ENCODE peak calls at places on chromosomes 16 and 17, in four cellular contexts. U is SJSA1, P is fibroblast of villous mesenchyme, C is A549. X is an unnamed sample.

GRCh38 chr16:65667013-65667578 is 545.2 kb upstream of the CDH11 start:
- DNase-seq in C (no peak), P (peak), U (no peak), X (peak)

GRCh38 chr16:87076950-87077749 is 240.0 kb downstream of the C16orf95 start:
- DNase-seq in C (peak), U (peak), P (peak), X (peak)

GRCh38 chr17:10144456-10144855 is 54.0 kb downstream of the GAS7 start:
- DNase-seq in P (peak), U (no peak), C (no peak), X (no peak)

GRCh38 chr16:2428051-2428786 is 1.0 kb upstream of the CCNF start:
- DNase-seq in P (peak), C (no peak), U (peak), X (no peak)

GRCh38 chr17:40727447-40728231 is 24.1 kb upstream of the KRT24 start:
- DNase-seq in P (peak), U (no peak), C (no peak), X (no peak)

GRCh38 chr17:61395983-61396585 is 3.6 kb upstream of the TBX2 start:
- DNase-seq in P (no peak), C (no peak), U (no peak), X (no peak)

GRCh38 chr17:50048146-50048720 is 7.7 kb upstream of the ITGA3 start:
- DNase-seq in P (no peak), C (no peak), U (no peak), X (no peak)

GRCh38 chr16:28910046-28911031 is 14.7 kb downstream of the RABEP2 start:
- DNase-seq in P (no peak), U (no peak), C (no peak), X (no peak)

GRCh38 chr17:4594406-4595349 is 10.3 kb downstream of the SMTNL2 start:
- DNase-seq in P (no peak), C (no peak), U (no peak), X (peak)

GRCh38 chr16:23497543-23497868 is 12.8 kb downstream of the GGA2 start:
- DNase-seq in C (no peak), P (no peak), U (no peak), X (no peak)
- H3K4me3 ChIP-seq in C (no peak), P (peak), U (no peak), X (no peak)

DNA sequence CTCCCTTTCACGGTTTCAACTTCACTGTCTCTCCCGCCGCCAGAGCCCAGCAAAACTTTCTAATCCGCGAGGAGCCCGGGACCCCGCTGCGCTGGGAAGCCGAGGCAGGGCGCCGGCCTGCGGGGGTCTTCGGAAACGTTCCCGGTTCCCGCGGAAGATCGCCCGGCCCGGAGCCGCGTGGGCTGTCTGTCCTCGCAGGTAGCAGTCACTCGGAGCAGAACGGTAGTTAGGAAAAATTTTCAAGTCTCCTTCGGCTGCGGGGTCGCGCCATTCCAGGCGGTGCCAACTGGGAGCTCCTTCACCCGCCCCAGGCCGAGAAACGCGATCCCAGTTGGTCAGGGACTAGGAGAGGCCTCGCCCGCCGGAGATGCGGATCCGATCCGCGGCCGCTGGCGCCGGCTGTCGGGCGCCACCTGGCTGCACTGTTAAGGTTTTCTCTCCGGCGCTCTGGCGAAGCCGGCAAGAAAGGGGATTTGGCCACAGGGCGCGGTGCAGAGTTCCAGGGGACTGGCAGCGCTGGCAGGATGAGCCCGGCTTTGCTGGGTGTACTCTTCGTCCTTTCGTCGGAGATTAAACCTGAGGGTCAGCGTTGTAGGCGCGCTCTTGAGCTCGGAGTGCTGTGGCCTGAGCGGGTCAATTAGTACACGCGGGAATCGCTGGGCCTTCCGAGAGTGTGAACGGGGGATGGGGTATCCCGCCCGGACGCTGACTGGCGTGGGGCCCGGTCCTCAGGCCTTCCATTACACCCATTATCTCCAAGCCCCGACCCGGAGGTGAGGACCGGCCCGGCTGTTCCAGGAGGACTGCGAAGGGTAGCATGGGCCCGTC is 135.4 kb downstream of the KCNJ12 start:
- DNase-seq in U (peak), C (peak), P (peak), X (no peak)
- H3K4me3 ChIP-seq in U (peak), C (peak), P (peak), X (no peak)

GRCh38 chr17:45131294-45131615 is 1.1 kb downstream of the PLCD3 start:
- DNase-seq in C (no peak), U (no peak), P (no peak), X (no peak)

GRCh38 chr17:45128989-45129388 is 3.3 kb downstream of the PLCD3 start:
- DNase-seq in U (no peak), P (no peak), C (no peak), X (no peak)

GRCh38 chr17:45130640-45131293 is 1.5 kb downstream of the PLCD3 start:
- DNase-seq in C (no peak), U (no peak), P (no peak), X (no peak)

GRCh38 chr17:45129426-45129939 is 2.8 kb downstream of the PLCD3 start:
- DNase-seq in C (no peak), P (peak), U (no peak), X (no peak)

GRCh38 chr17:45129940-45130639 is 2.2 kb downstream of the PLCD3 start:
- DNase-seq in U (no peak), C (no peak), P (no peak), X (no peak)
- H3K4me3 ChIP-seq in U (no peak), C (peak), P (peak), X (no peak)

GRCh38 chr16:75345711-75346110 is 87.6 kb downstream of the CFDP1 start:
- DNase-seq in U (no peak), P (no peak), C (no peak), X (no peak)

GRCh38 chr16:75354170-75354569 is 79.1 kb downstream of the CFDP1 start:
- DNase-seq in C (no peak), P (no peak), U (no peak), X (no peak)

GRCh38 chr16:75351183-75351582 is 82.1 kb downstream of the CFDP1 start:
- DNase-seq in C (peak), U (no peak), P (peak), X (no peak)
- H3K4me3 ChIP-seq in C (no peak), U (no peak), P (no peak), X (no peak)

GRCh38 chr17:66466933-66467367 is 164.5 kb downstream of the PRKCA start:
- DNase-seq in U (peak), P (peak), C (peak), X (no peak)
- H3K4me3 ChIP-seq in U (no peak), P (no peak), C (peak), X (no peak)

GRCh38 chr16:50172195-50172922 is 19.3 kb downstream of the TENT4B start:
- DNase-seq in U (no peak), C (no peak), P (no peak), X (no peak)

GRCh38 chr16:50165473-50165872 is 12.4 kb downstream of the TENT4B start:
- DNase-seq in C (no peak), P (no peak), U (no peak), X (no peak)

GRCh38 chr16:50166511-50167500 is 13.7 kb downstream of the TENT4B start:
- DNase-seq in U (no peak), P (peak), C (no peak), X (no peak)

GRCh38 chr16:50169555-50170096 is 16.5 kb downstream of the TENT4B start:
- DNase-seq in P (no peak), U (no peak), C (no peak), X (no peak)

GRCh38 chr16:50167603-50168002 is 14.5 kb downstream of the TENT4B start:
- DNase-seq in C (no peak), P (peak), U (no peak), X (no peak)
- H3K4me3 ChIP-seq in C (no peak), P (no peak), U (no peak), X (no peak)

GRCh38 chr17:68357886-68358285 is 66.6 kb downstream of the ARSG start:
- DNase-seq in C (no peak), U (no peak), P (no peak), X (no peak)

GRCh38 chr17:68360198-68360597 is 68.9 kb downstream of the ARSG start:
- DNase-seq in U (no peak), P (no peak), C (no peak), X (no peak)

GRCh38 chr17:68356520-68356919 is 65.2 kb downstream of the ARSG start:
- DNase-seq in P (no peak), C (no peak), U (no peak), X (peak)

GRCh38 chr17:68355093-68355492 is 63.8 kb downstream of the ARSG start:
- DNase-seq in C (no peak), P (peak), U (no peak), X (no peak)

GRCh38 chr17:68356949-68357455 is 65.7 kb downstream of the ARSG start:
- DNase-seq in P (no peak), U (no peak), C (no peak), X (no peak)
- H3K4me3 ChIP-seq in P (no peak), U (no peak), C (no peak), X (no peak)

DNA sequence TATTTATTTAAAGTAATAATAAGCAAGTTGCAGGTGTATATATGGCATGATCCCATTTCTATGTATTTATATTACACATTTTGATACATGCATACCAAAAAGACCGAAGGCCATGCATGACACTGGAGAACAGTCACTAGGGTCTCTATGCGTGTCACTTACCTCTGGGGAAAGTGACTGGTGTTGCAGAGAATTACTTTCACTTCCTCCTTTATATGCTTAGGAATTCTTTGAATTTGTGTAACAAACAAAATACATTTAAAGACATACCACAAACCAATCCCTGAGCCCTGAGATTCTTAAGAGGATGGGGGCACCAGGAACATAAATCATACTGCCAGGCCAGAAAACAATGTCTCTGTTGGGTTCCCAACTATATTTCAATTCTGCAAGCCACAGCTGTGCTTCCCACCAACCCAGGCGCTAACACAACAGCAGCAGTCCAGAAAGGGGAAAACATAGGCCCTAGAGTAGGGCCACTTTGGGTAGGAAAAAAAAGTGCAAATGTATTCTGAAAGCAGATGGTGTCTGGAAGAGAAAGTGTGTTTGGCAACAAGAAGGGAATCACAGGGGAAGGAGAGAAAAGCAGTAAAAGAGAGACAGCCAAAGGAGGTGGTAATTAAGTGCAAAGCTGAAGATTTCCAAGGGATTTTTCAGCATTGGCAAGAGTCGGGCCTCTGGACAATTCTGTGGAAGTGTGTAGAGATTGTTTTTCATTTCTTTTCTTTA is 24.5 kb upstream of the HYDIN start:
- DNase-seq in P (no peak), U (no peak), C (no peak), X (no peak)
- H3K4me3 ChIP-seq in P (no peak), U (no peak), C (no peak), X (no peak)

DNA sequence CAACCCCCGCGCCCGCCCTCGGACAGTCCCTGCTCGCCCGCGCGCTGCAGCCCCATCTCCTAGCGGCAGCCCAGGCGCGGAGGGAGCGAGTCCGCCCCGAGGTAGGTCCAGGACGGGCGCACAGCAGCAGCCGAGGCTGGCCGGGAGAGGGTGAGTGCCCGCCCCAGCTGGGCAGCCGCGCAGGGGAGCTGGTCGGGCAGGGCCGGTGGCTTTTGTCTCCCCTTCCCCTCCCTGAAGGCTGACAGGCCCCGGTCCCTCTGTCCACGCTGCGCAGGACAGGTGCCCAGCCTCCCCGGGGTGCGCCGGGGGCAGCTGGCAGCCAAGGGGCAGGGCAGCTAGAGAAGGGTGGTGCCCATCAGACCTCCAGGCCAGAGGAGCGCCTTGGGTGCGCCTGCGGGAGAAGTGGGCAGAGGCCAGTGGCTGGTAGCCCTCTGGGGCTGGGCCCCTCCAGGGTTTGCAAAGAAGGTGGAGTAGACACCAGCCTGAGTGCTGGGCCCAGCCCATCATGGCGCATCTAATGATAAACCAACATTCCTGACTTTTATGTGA is 278 bp downstream of the ITGB4 start:
- DNase-seq in P (no peak), C (peak), U (peak), X (no peak)
- H3K4me3 ChIP-seq in P (peak), C (peak), U (no peak), X (no peak)

DNA sequence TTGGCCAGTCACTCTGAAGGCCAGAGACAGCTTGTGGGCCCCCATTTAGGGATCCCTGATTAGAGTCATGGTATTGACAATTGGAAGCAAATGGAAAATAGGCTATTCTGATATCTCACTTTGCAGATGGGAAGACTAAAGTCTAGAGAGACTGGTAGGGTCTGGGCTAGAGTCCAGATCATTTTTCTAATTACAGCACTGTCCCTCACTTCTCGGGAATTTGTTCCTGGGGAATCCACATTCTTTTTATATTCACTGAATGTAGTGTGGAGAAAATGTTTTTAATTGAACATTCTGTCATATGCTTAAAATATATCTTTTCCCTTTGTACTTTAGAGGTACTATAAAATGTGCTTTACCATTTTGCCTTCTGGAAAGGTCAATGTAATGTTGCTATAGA is 1.1 kb downstream of the KATNIP start:
- DNase-seq in C (no peak), U (no peak), P (no peak), X (no peak)
- H3K4me3 ChIP-seq in C (peak), U (no peak), P (peak), X (peak)